ENCODE peak calls at places on chromosome 6, in eight cellular contexts. Q is nephron progenitor cell; A is GF-D8; R is brain microvascular endothelial cell; G is epithelial cell of prostate; F is GM04503; P is stimulated activated CD4-positive, alpha-beta T cell treated with anti-CD3 and anti-CD28 coated beads, Interleukin-12 subunit alpha, Interleukin-12 subunit beta, amount 100 ng/mL, for 48 hours; C is iPS-NIHi11. V is an unnamed sample.

GRCh38 chr6:21594427-21595264 is 1.1 kb downstream of the SOX4 start:
- DNase-seq in Q (peak), A (no peak), R (peak), G (no peak), F (no peak), P (no peak), C (peak), V (no peak)

GRCh38 chr6:165227644-165228329 is 81.6 kb downstream of the C6orf118 start:
- DNase-seq in Q (no peak), A (no peak), R (no peak), G (peak), F (peak), P (no peak), C (no peak), V (no peak)

GRCh38 chr6:5785235-5785634 is 221.5 kb downstream of the NRN1 start:
- DNase-seq in Q (no peak), A (no peak), R (no peak), G (no peak), F (no peak), P (no peak), C (no peak), V (no peak)

GRCh38 chr6:168344338-168344737 is 24.8 kb upstream of the DACT2 start:
- DNase-seq in Q (no peak), A (no peak), R (no peak), G (no peak), F (no peak), P (no peak), C (no peak), V (no peak)

GRCh38 chr6:21188505-21189223 is 404.9 kb upstream of the SOX4 start:
- DNase-seq in Q (no peak), A (no peak), R (peak), G (peak), F (no peak), P (no peak), C (no peak), V (no peak)

GRCh38 chr6:24504642-24505586 is 10.1 kb downstream of the ALDH5A1 start:
- DNase-seq in Q (no peak), A (no peak), R (no peak), G (peak), F (no peak), P (no peak), C (no peak), V (no peak)

GRCh38 chr6:100203391-100203790 is 209.4 kb upstream of the MCHR2 start:
- DNase-seq in Q (no peak), A (no peak), R (peak), G (peak), F (peak), P (no peak), C (no peak), V (peak)

GRCh38 chr6:81747327-81747726 is 5.2 kb downstream of the TENT5A start:
- DNase-seq in Q (no peak), A (no peak), R (no peak), G (no peak), F (no peak), P (no peak), C (peak), V (no peak)

GRCh38 chr6:71038966-71039365 is 82.1 kb upstream of the B3GAT2 start:
- DNase-seq in Q (no peak), A (no peak), R (no peak), G (no peak), F (no peak), P (no peak), C (no peak), V (no peak)

V was measured in astrocyte of the cerebellum.